ENCODE peak calls at places on chromosomes 1 and 21, in four cellular contexts. One of them, this sample, is unnamed.

GRCh38 chr1:2791027-2791760 is 10.3 kb downstream of the TTC34 start:
- DNase-seq in ELF-1: no peak
- DNase-seq in T-helper 17 cell: no peak
- DNase-seq in testis: no peak
- DNase-seq in this sample: no peak

GRCh38 chr1:101288491-101288944 is 51.7 kb downstream of the S1PR1 start:
- DNase-seq in testis: peak; percentile 85
- DNase-seq in ELF-1: peak; percentile 61
- DNase-seq in T-helper 17 cell: peak; percentile 39
- DNase-seq in this sample: no peak

GRCh38 chr21:46391773-46392172 is 66.9 kb upstream of the DIP2A start:
- DNase-seq in testis: peak; percentile 82
- DNase-seq in T-helper 17 cell: no peak
- DNase-seq in ELF-1: no peak
- DNase-seq in this sample: no peak

GRCh38 chr1:21567241-21568005 is 58.2 kb downstream of the ALPL start:
- DNase-seq in ELF-1: no peak
- DNase-seq in testis: no peak
- DNase-seq in T-helper 17 cell: no peak
- DNase-seq in this sample: no peak

GRCh38 chr1:54990916-54991315 is 7.8 kb upstream of the BSND start:
- DNase-seq in ELF-1: no peak
- DNase-seq in testis: no peak
- DNase-seq in T-helper 17 cell: no peak
- DNase-seq in this sample: no peak

GRCh38 chr1:211515090-211516023 is 23.4 kb upstream of the RD3 start:
- DNase-seq in testis: peak; percentile 74
- DNase-seq in T-helper 17 cell: peak; percentile 64
- DNase-seq in ELF-1: peak; percentile 88
- DNase-seq in this sample: peak; percentile 77

GRCh38 chr1:32977546-32978087 is 13.0 kb upstream of the RNF19B start:
- DNase-seq in ELF-1: peak; percentile 80
- DNase-seq in testis: no peak
- DNase-seq in T-helper 17 cell: no peak
- DNase-seq in this sample: no peak

GRCh38 chr1:150973826-150974579 is 632 bp downstream of the CERS2 start:
- DNase-seq in T-helper 17 cell: peak; percentile 18
- DNase-seq in ELF-1: peak; percentile 45
- DNase-seq in testis: peak; percentile 44
- DNase-seq in this sample: peak; percentile 62

GRCh38 chr1:214021321-214021720 is 33.5 kb downstream of the PROX1 start:
- DNase-seq in testis: no peak
- DNase-seq in T-helper 17 cell: no peak
- DNase-seq in ELF-1: no peak
- DNase-seq in this sample: no peak

GRCh38 chr1:33396188-33397124 is 34.4 kb downstream of the PHC2 start:
- DNase-seq in testis: no peak
- DNase-seq in T-helper 17 cell: no peak
- DNase-seq in ELF-1: no peak
- DNase-seq in this sample: peak; percentile 31

GRCh38 chr1:7581754-7582264 is 189.3 kb upstream of the VAMP3 start:
- DNase-seq in testis: peak; percentile 73
- DNase-seq in ELF-1: no peak
- DNase-seq in T-helper 17 cell: no peak
- DNase-seq in this sample: no peak

GRCh38 chr1:165161130-165161529 is 195.4 kb downstream of the LMX1A start:
- DNase-seq in T-helper 17 cell: no peak
- DNase-seq in testis: no peak
- DNase-seq in ELF-1: no peak
- DNase-seq in this sample: no peak

This sample was measured in upper lobe of left lung.